ENCODE peak calls at places on chromosomes 6 and 20, in five cellular contexts. J is ascending aorta, G is transverse colon, T is keratinocyte, R is ovary. U is an unnamed sample.
A peak's percentile ranks its signal among the peaks of the same experiment; 100 is the strongest.

GRCh38 chr6:116575227-116575626 is 3.9 kb downstream of the RWDD1 start:
- DNase-seq in J (no peak), G (no peak), T (no peak), R (no peak), U (no peak)

GRCh38 chr6:113362542-113363430 is 494.4 kb upstream of the MARCKS start:
- DNase-seq in J (no peak), G (no peak), T (no peak), R (no peak), U (no peak)

GRCh38 chr20:14067631-14068030 is 72.3 kb downstream of the MACROD2 start:
- DNase-seq in J (no peak), G (no peak), T (no peak), R (no peak), U (no peak)

GRCh38 chr6:145043926-145044500 is 691.3 kb downstream of the EPM2A start:
- DNase-seq in J (no peak), G (no peak), T (no peak), R (no peak), U (no peak)

GRCh38 chr6:90194371-90194841 is 102.2 kb downstream of the BACH2 start:
- DNase-seq in J (no peak), G (no peak), T (no peak), R (no peak), U (no peak)

GRCh38 chr6:35491558-35492541 is 5.0 kb downstream of the TEAD3 start:
- DNase-seq in J (no peak), G (no peak), T (no peak), R (peak; percentile 73), U (no peak)

GRCh38 chr6:149493697-149494334 is 9.0 kb upstream of the ZC3H12D start:
- DNase-seq in J (no peak), G (peak; percentile 63), T (no peak), R (no peak), U (no peak)

GRCh38 chr6:149268768-149269167 is 48.7 kb upstream of the TAB2 start:
- DNase-seq in J (no peak), G (no peak), T (no peak), R (no peak), U (no peak)

GRCh38 chr6:113630738-113631535 is 226.2 kb upstream of the MARCKS start:
- DNase-seq in J (no peak), G (peak; percentile 47), T (no peak), R (no peak), U (no peak)

GRCh38 chr6:136092897-136093296 is 157.2 kb downstream of the MTFR2 start:
- DNase-seq in J (no peak), G (no peak), T (no peak), R (no peak), U (no peak)

GRCh38 chr20:59948828-59949720 is 8.9 kb downstream of the FAM217B start:
- DNase-seq in J (no peak), G (no peak), T (no peak), R (no peak), U (peak; percentile 34)

GRCh38 chr6:32954983-32955802 is 2.3 kb upstream of the HLA-DMA start:
- DNase-seq in J (peak; percentile 52), G (peak; percentile 42), T (peak; percentile 38), R (no peak), U (no peak)

DNA sequence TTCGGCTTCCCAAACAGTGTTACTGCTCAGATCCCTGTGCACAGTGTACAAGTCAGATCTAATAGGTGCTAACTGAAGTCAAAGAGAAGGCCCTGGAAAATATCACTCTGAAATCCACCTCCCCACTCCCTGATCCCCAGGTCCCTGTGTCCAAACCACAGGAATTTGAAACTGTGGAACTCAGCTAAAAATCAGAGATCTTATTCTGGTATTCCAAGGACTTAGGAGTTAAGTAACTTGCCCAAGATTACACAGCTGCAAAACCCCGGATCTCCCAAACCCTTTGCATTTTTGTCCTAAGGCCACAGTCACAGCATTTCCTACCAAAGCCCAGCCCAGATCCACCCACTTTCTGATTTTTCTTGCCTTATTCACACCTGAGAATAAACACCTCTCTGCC is 32.3 kb upstream of the SLC23A2 start:
- DNase-seq in J (no peak), G (no peak), T (no peak), R (no peak), U (no peak)
- H3K27ac ChIP-seq in J (no peak overlapping the region), G (no peak overlapping the region), T (no peak overlapping the region), R (no peak overlapping the region), U (no peak overlapping the region)

DNA sequence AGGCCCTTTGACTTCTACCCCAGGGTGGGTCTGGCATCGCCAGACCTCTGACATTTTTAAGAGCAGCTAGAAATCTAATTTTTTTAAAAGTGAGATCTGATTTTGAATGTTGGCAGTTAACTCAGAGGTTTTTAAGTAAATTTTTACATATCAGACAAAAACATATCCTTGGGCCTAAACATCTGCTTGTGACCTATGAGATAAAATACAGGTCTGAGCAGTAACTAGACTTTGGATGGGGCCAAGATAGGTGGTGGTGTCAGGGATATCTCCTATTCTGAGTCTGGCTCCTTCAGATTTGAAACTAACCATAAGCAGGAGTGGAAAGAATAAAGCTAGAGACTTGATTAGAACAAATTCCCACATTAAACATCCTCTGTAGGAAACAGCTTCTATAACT is 17.6 kb downstream of the RALY start:
- DNase-seq in J (no peak), G (no peak), T (no peak), R (no peak), U (no peak)
- H3K27ac ChIP-seq in J (no peak overlapping the region), G (no peak overlapping the region), T (no peak overlapping the region), R (no peak overlapping the region), U (no peak overlapping the region)

GRCh38 chr6:151451417-151451949 is 443 bp downstream of the RMND1 start:
- DNase-seq in J (no peak), G (no peak), T (no peak), R (no peak), U (no peak)
- H3K27ac ChIP-seq in J (peak overlapping the region; percentile 96), G (peak overlapping the region; percentile 98), T (peak overlapping the region; percentile 85), R (peak overlapping the region; percentile 83), U (peak overlapping the region; percentile 89)

DNA sequence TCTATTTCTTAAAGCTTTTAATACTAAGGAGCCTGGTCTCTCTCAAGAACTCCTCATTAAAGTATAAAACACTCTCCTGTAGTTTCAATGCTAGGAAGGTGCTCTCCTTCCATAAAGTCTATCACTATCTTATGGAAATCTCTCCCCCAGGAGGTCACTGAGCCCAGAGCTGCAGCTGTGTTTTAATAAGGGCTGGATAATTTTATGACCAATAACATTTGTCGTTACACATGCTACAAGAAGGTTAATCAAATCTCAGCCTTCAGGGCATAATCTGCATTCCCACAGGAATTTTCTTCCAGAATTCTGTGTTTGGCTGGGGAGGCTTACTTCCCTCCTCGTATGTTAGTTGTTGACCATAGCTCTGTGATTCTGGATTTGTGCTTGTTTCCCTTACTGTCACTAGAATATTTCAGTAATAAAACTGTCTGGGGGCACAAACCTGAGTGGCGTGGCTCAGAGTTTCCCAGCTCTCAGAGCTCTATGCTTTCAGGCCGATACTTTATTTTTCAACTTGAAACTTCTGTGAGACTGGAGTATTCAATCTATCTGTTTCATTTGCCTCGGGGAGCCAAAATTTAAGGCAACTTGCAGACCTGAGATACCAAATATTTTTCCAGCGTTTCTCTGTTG is 74.4 kb downstream of the SOBP start:
- DNase-seq in J (no peak), G (no peak), T (no peak), R (no peak), U (no peak)
- H3K27ac ChIP-seq in J (peak overlapping the region; percentile 36), G (no peak overlapping the region), T (no peak overlapping the region), R (no peak overlapping the region), U (no peak overlapping the region)

U was measured in prostate gland.